ENCODE peak calls at places on chromosomes 16 and 17, in seven cellular contexts. R, O, H, Y, V, J and B are unnamed samples.

GRCh38 chr17:46818929-46819859 is 702 bp upstream of the WNT3 start:
- DNase-seq in V (no peak), H (no peak), R (no peak), Y (no peak), O (no peak), J (no peak), B (peak)

GRCh38 chr17:50672831-50673551 is 34.7 kb downstream of the ANKRD40 start:
- DNase-seq in V (no peak), H (no peak), O (no peak), J (peak), Y (peak), R (no peak), B (no peak)

GRCh38 chr16:80569440-80570105 is 28.8 kb downstream of the DYNLRB2 start:
- DNase-seq in J (no peak), V (peak), R (peak), Y (no peak), O (no peak), H (no peak), B (no peak)

GRCh38 chr16:67718668-67719047 is 458 bp downstream of the GFOD2 start:
- DNase-seq in Y (no peak), O (peak), R (no peak), H (no peak), V (no peak), J (no peak), B (peak)

GRCh38 chr17:77388384-77389306 is 247.9 kb downstream of the SEC14L1 start:
- DNase-seq in V (no peak), O (no peak), Y (no peak), H (no peak), J (no peak), R (no peak), B (no peak)

GRCh38 chr17:73091770-73092517 is 544 bp downstream of the SLC39A11 start:
- DNase-seq in J (peak), V (no peak), Y (no peak), R (peak), H (no peak), O (peak), B (peak)

GRCh38 chr17:9009737-9010136 is 11.6 kb upstream of the NTN1 start:
- DNase-seq in R (no peak), J (no peak), Y (peak), H (no peak), O (no peak), V (no peak), B (no peak)

GRCh38 chr17:72569193-72569946 is 448.6 kb downstream of the SOX9 start:
- DNase-seq in V (no peak), J (no peak), Y (no peak), O (peak), R (no peak), H (no peak), B (no peak)

GRCh38 chr17:44308320-44308818 is at the start of gene RUNDC3A:
- DNase-seq in V (peak), R (peak), H (peak), J (peak), O (peak), Y (peak), B (peak)

GRCh38 chr17:10879110-10879509 is 41.2 kb upstream of the PIRT start:
- DNase-seq in O (peak), H (no peak), R (peak), Y (no peak), V (no peak), J (peak), B (peak)

GRCh38 chr16:4790871-4791270 is 2.7 kb upstream of the SEPTIN12 start:
- DNase-seq in Y (no peak), R (no peak), O (no peak), H (no peak), J (no peak), V (no peak), B (no peak)

GRCh38 chr17:58412064-58412703 is 5.2 kb downstream of the RNF43 start:
- DNase-seq in Y (no peak), H (no peak), J (no peak), V (no peak), O (no peak), R (no peak), B (no peak)

GRCh38 chr17:19759934-19760530 is 11.9 kb upstream of the ALDH3A1 start:
- DNase-seq in H (no peak), O (no peak), R (no peak), Y (peak), V (no peak), J (no peak), B (no peak)

GRCh38 chr17:31544186-31544585 is 152.7 kb downstream of the RAB11FIP4 start:
- DNase-seq in V (no peak), R (no peak), H (no peak), Y (no peak), J (no peak), O (no peak), B (no peak)

GRCh38 chr16:700684-701584 is 4.7 kb downstream of the FBXL16 start:
- DNase-seq in O (no peak), V (no peak), R (peak), Y (no peak), J (no peak), H (peak), B (peak)

GRCh38 chr16:69294051-69294450 is 17.1 kb upstream of the VPS4A start:
- DNase-seq in J (no peak), H (no peak), R (no peak), V (no peak), Y (no peak), O (no peak), B (no peak)

GRCh38 chr16:57502048-57502775 is 15.9 kb upstream of the DOK4 start:
- DNase-seq in J (no peak), V (no peak), Y (no peak), H (no peak), R (no peak), O (no peak), B (no peak)

GRCh38 chr17:83185023-83186002 is 105.9 kb downstream of the METRNL start:
- DNase-seq in H (no peak), Y (peak), R (no peak), J (no peak), O (no peak), V (no peak), B (no peak)

GRCh38 chr16:17452931-17453330 is 17.8 kb downstream of the XYLT1 start:
- DNase-seq in J (no peak), R (no peak), Y (no peak), H (no peak), O (no peak), V (no peak), B (no peak)

GRCh38 chr16:87675111-87675510 is 72.8 kb downstream of the JPH3 start:
- DNase-seq in O (no peak), V (no peak), R (no peak), H (no peak), Y (no peak), J (no peak), B (peak)

GRCh38 chr16:70648606-70649005 is 2.2 kb downstream of the IL34 start:
- DNase-seq in H (no peak), R (no peak), V (no peak), O (no peak), Y (no peak), J (no peak), B (no peak)

GRCh38 chr16:70715860-70716357 is 30.1 kb upstream of the MTSS2 start:
- DNase-seq in H (no peak), Y (no peak), J (no peak), V (no peak), O (no peak), R (peak), B (no peak)

GRCh38 chr16:88561485-88562369 is 8.5 kb upstream of the ZC3H18 start:
- DNase-seq in R (peak), O (peak), H (peak), V (peak), J (peak), Y (no peak), B (peak)

GRCh38 chr17:81445642-81446500 is 50.6 kb downstream of the BAHCC1 start:
- DNase-seq in H (no peak), R (no peak), V (no peak), Y (no peak), O (no peak), J (no peak), B (peak)

GRCh38 chr16:6146874-6147425 is 1049.4 kb upstream of the EEF2KMT start:
- DNase-seq in V (no peak), Y (no peak), H (no peak), R (no peak), J (no peak), O (no peak), B (peak)

GRCh38 chr17:57645950-57646686 is 99.0 kb downstream of the CCDC182 start:
- DNase-seq in H (no peak), J (no peak), O (no peak), Y (no peak), R (no peak), V (no peak), B (no peak)

GRCh38 chr16:10067406-10067805 is 114.8 kb downstream of the GRIN2A start:
- DNase-seq in O (no peak), Y (no peak), H (no peak), V (no peak), R (no peak), J (no peak), B (no peak)

GRCh38 chr17:41678907-41679739 is 9.6 kb upstream of the EIF1 start:
- DNase-seq in O (no peak), J (no peak), R (no peak), H (peak), V (no peak), Y (no peak), B (no peak)

GRCh38 chr17:78013683-78014467 is 55.4 kb downstream of the TNRC6C start:
- DNase-seq in R (peak), Y (no peak), O (peak), J (peak), V (peak), H (peak), B (peak)

GRCh38 chr17:57121308-57122042 is 36.4 kb downstream of the AKAP1 start:
- DNase-seq in Y (no peak), J (no peak), V (peak), H (no peak), O (no peak), R (peak), B (peak)

GRCh38 chr16:81181013-81181720 is 57.3 kb upstream of the BCO1 start:
- DNase-seq in J (peak), H (no peak), V (peak), R (peak), O (peak), Y (peak), B (peak)

GRCh38 chr16:73956592-73957495 is 339.8 kb upstream of the PSMD7 start:
- DNase-seq in J (peak), O (peak), V (peak), R (peak), H (peak), Y (peak), B (peak)

GRCh38 chr17:36707904-36708303 is 106.5 kb downstream of the MRM1 start:
- DNase-seq in O (no peak), H (no peak), Y (no peak), R (no peak), J (no peak), V (no peak), B (no peak)

GRCh38 chr17:4858880-4859260 is 25.7 kb downstream of the MINK1 start:
- DNase-seq in Y (no peak), R (no peak), H (no peak), O (peak), J (peak), V (no peak), B (peak)

GRCh38 chr16:71865173-71865863 is 18.7 kb downstream of the ZNF821 start:
- DNase-seq in R (no peak), J (no peak), H (no peak), V (no peak), O (no peak), Y (no peak), B (no peak)

GRCh38 chr16:71863995-71864394 is 18.2 kb downstream of the ATXN1L start:
- DNase-seq in V (no peak), O (no peak), R (no peak), H (no peak), Y (no peak), J (no peak), B (no peak)

GRCh38 chr16:71855937-71856662 is 10.3 kb downstream of the ATXN1L start:
- DNase-seq in R (no peak), J (no peak), O (no peak), V (no peak), Y (no peak), H (no peak), B (no peak)

GRCh38 chr16:71854369-71854948 is 8.7 kb downstream of the ATXN1L start:
- DNase-seq in O (no peak), Y (no peak), R (no peak), H (no peak), V (no peak), J (no peak), B (no peak)

DNA sequence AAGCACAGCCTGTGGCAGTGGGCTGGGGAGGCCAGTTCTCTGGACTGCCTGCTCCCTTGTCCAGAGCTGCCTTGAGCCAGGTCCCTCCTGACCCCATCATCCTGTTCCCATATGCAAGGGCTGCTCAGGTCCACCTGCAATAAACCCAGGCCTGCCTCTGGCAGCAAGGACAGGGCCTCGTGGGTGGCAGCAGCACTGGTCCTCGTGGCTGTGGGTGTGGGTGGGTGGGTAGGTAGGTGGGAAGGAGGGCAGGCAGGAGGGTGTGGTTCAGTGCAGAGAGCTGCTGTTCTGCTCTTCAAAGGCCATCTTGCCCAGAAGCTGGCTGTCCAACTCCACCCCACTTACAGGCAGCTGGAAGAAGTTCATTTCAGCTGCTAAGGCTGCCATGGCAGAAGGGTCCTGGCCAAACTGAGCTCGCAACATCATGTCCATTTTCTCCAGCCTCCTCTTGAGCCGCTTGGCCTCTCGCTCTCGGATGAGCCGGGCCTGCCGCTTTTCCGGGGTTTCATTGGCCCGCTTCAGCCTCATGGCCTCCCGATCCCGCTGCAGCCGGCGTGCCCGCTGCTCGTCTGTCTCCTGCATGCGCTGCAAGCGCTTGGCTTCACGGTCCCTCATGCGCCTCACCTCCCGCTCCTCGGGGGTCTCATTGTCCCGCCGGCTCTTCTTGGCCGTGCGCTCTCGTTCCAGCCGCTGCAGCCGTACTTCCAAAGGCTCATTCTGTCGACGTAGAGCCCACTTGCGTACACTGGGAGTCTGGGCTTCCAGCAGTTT is 14.2 kb downstream of the ATXN1L start:
- DNase-seq in V (no peak), O (no peak), J (no peak), Y (no peak), H (no peak), R (no peak), B (no peak)
- H3K27ac ChIP-seq in V (no peak), O (no peak), J (no peak), Y (no peak), H (no peak), R (no peak), B (no peak)

GRCh38 chr17:74227271-74227670 is 13.9 kb downstream of the TTYH2 start:
- DNase-seq in J (no peak), H (no peak), O (no peak), Y (no peak), R (no peak), V (no peak), B (no peak)

GRCh38 chr17:74227681-74228080 is 14.3 kb downstream of the TTYH2 start:
- DNase-seq in Y (no peak), J (no peak), V (no peak), H (no peak), R (no peak), O (no peak), B (no peak)

GRCh38 chr17:74224959-74225725 is 11.8 kb downstream of the TTYH2 start:
- DNase-seq in R (no peak), O (no peak), J (no peak), H (no peak), V (no peak), Y (no peak), B (no peak)

GRCh38 chr17:74230896-74231295 is 17.5 kb downstream of the TTYH2 start:
- DNase-seq in R (no peak), V (no peak), J (no peak), Y (no peak), O (no peak), H (no peak), B (no peak)

GRCh38 chr17:74228326-74228978 is 15.1 kb downstream of the TTYH2 start:
- DNase-seq in V (no peak), O (no peak), J (no peak), Y (no peak), R (no peak), H (no peak), B (no peak)
- H3K27ac ChIP-seq in V (no peak), O (no peak), J (no peak), Y (no peak), R (no peak), H (no peak), B (no peak)

DNA sequence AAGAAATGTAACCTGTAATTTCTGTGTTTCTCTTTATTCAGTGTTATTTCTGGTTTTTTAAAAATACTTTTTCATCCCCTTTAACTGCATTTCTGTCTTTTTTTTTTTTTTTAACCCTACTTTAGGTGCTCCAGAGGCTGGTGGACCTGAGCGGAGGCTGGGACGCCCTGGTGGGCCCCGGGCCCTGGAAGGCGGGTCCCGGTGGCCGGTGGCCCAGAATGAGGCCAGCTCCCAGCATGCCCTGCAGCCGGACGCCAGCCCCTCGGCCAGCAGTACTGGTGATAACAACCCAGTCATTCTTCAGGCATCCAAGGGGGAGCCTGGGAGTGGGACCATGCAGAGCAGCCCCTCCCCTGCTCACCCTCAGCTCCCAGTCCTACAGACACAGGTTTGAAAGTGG is 1.5 kb downstream of the SRCAP start:
- DNase-seq in O (no peak), H (no peak), R (peak), V (peak), J (no peak), Y (no peak), B (no peak)
- H3K27ac ChIP-seq in O (no peak), H (no peak), R (peak), V (peak), J (no peak), Y (no peak), B (no peak)

GRCh38 chr17:68734202-68734825 is 133.1 kb upstream of the FAM20A start:
- DNase-seq in R (no peak), J (no peak), V (no peak), O (no peak), Y (no peak), H (no peak), B (peak)
- H3K27ac ChIP-seq in R (peak), J (no peak), V (no peak), O (no peak), Y (no peak), H (no peak), B (no peak)

DNA sequence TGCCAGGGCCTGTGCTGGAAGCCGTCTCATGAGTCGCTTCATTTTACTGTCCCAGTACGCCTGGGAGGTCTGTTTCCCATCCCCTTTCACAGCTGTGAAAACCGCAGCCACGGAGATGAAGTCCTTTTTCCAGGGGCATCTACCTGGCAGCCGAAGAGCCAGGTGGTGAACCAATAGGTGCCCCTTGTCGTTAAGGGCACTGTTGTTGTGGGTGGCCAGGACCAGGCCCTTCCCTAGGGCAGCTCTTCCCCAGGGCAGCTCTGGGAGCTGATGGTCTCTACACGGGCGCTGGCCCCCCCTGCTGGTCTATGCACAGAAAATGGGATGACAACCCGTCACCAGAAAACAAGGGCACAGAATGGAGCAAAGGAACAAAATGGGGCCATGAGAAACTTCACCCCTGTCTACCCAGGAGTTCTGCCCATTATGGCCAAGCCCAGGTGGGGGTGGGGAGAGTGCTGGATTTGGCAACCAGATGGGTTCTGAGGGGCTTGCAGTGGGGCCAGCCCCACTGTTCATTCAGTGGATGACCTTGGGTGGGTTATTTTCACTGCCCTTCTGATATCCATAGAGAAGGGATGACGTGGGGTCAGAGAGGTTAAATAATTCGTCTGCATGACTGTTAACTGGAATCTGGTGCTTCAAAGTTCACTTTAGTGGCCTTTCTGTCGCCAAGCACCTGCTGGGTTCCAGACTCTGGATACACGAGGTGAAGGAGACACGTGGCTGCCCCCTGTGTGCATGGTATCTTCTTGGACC is 11.5 kb downstream of the RMI2 start:
- DNase-seq in H (peak), V (peak), O (peak), R (peak), J (no peak), Y (peak), B (peak)
- H3K27ac ChIP-seq in H (no peak), V (no peak), O (no peak), R (no peak), J (no peak), Y (no peak), B (peak)